ENCODE peak calls at places on chromosomes 3 and 15, in four cellular contexts. X is SK-N-SH, Z is GM12878, G is HepG2. Q is an unnamed sample.
A peak's percentile ranks its signal among the peaks of the same experiment; 100 is the strongest.

GRCh38 chr3:174125267-174125844 is 727.8 kb downstream of the NLGN1 start:
- DNase-seq in X (peak; percentile 39), Z (no peak), G (peak; percentile 2), Q (no peak)

GRCh38 chr3:138474163-138474562 is 39.7 kb downstream of the ESYT3 start:
- DNase-seq in X (no peak), Z (no peak), G (no peak), Q (no peak)

GRCh38 chr3:15892828-15893227 is 95.0 kb upstream of the ANKRD28 start:
- DNase-seq in X (no peak), Z (no peak), G (no peak), Q (no peak)

GRCh38 chr3:96813134-96813819 is 1.1 kb upstream of the EPHA6 start:
- DNase-seq in X (peak; percentile 82), Z (peak; percentile 13), G (peak; percentile 58), Q (peak; percentile 70)

GRCh38 chr3:44993471-44994205 is 17.6 kb downstream of the EXOSC7 start:
- DNase-seq in X (no peak), Z (no peak), G (peak; percentile 38), Q (no peak)

GRCh38 chr3:144055604-144056003 is 84.0 kb downstream of the DIPK2A start:
- DNase-seq in X (no peak), Z (no peak), G (no peak), Q (no peak)

GRCh38 chr3:64259646-64260045 is 34.4 kb upstream of the PRICKLE2 start:
- DNase-seq in X (no peak), Z (no peak), G (no peak), Q (no peak)

GRCh38 chr15:101710806-101711205 is 13.5 kb downstream of the TARS3 start:
- DNase-seq in X (no peak), Z (no peak), G (peak; percentile 10), Q (no peak)

GRCh38 chr15:63256433-63256884 is 20.9 kb upstream of the APH1B start:
- DNase-seq in X (no peak), Z (no peak), G (peak; percentile 33), Q (no peak)

GRCh38 chr15:96356494-96357455 is 26.3 kb downstream of the NR2F2 start:
- DNase-seq in X (peak; percentile 86), Z (peak; percentile 47), G (peak; percentile 54), Q (no peak)

GRCh38 chr3:72175305-72175858 is 390.4 kb upstream of the PROK2 start:
- DNase-seq in X (no peak), Z (no peak), G (no peak), Q (no peak)

GRCh38 chr3:111690242-111690641 is 95.1 kb upstream of the ZBED2 start:
- DNase-seq in X (no peak), Z (no peak), G (no peak), Q (no peak)

GRCh38 chr3:165254812-165255211 is 58.6 kb upstream of the SLITRK3 start:
- DNase-seq in X (peak; percentile 0), Z (no peak), G (peak; percentile 16), Q (no peak)

GRCh38 chr15:81294501-81294850 is 29.5 kb downstream of the STARD5 start:
- DNase-seq in X (no peak), Z (no peak), G (no peak), Q (no peak)

GRCh38 chr3:102206506-102207145 is 228.2 kb upstream of the ZPLD1 start:
- DNase-seq in X (no peak), Z (no peak), G (no peak), Q (no peak)

GRCh38 chr3:14248849-14249523 is 70.4 kb downstream of the LSM3 start:
- DNase-seq in X (no peak), Z (no peak), G (peak; percentile 80), Q (no peak)

GRCh38 chr3:18111702-18112311 is 313.3 kb downstream of the SATB1 start:
- DNase-seq in X (peak; percentile 52), Z (peak; percentile 31), G (peak; percentile 5), Q (no peak)

GRCh38 chr3:14424711-14425573 is 22.5 kb downstream of the SLC6A6 start:
- DNase-seq in X (no peak), Z (no peak), G (no peak), Q (no peak)

GRCh38 chr15:73165844-73166243 is 113.6 kb downstream of the NEO1 start:
- DNase-seq in X (no peak), Z (no peak), G (peak; percentile 23), Q (no peak)

GRCh38 chr3:11643212-11644087 is at the start of gene VGLL4:
- DNase-seq in X (peak; percentile 88), Z (no peak), G (peak; percentile 80), Q (peak; percentile 81)

GRCh38 chr15:86915811-86916331 is 836.2 kb downstream of the AGBL1 start:
- DNase-seq in X (peak; percentile 65), Z (no peak), G (peak; percentile 31), Q (no peak)

GRCh38 chr3:59992578-59992977 is 942.8 kb upstream of the CFAP20DC start:
- DNase-seq in X (no peak), Z (no peak), G (no peak), Q (no peak)

GRCh38 chr15:83276661-83277060 is 7.8 kb downstream of the BNC1 start:
- DNase-seq in X (no peak), Z (no peak), G (no peak), Q (no peak)

GRCh38 chr15:101022306-101022705 is 103.1 kb downstream of the LRRK1 start:
- DNase-seq in X (no peak), Z (no peak), G (no peak), Q (no peak)

GRCh38 chr3:49346797-49347251 is 7.0 kb upstream of the USP4 start:
- DNase-seq in X (no peak), Z (no peak), G (no peak), Q (no peak)

GRCh38 chr15:74365619-74366445 is 1.6 kb downstream of the CYP11A1 start:
- DNase-seq in X (no peak), Z (no peak), G (peak; percentile 25), Q (peak; percentile 83)

GRCh38 chr3:88595025-88595424 is 445.3 kb downstream of the C3orf38 start:
- DNase-seq in X (no peak), Z (no peak), G (no peak), Q (no peak)

GRCh38 chr15:75720787-75721461 is 8.3 kb upstream of the CSPG4 start:
- DNase-seq in X (peak; percentile 21), Z (no peak), G (peak; percentile 50), Q (no peak)

GRCh38 chr3:106251160-106251892 is 382.5 kb upstream of the CBLB start:
- DNase-seq in X (no peak), Z (no peak), G (no peak), Q (no peak)

GRCh38 chr15:80578206-80578595 is 116.9 kb upstream of the ABHD17C start:
- DNase-seq in X (no peak), Z (no peak), G (no peak), Q (no peak)

GRCh38 chr3:18027161-18027939 is 284.9 kb upstream of the TBC1D5 start:
- DNase-seq in X (no peak), Z (no peak), G (no peak), Q (no peak)

GRCh38 chr3:133754973-133755828 is 9.0 kb downstream of the TF start:
- DNase-seq in X (no peak), Z (no peak), G (no peak), Q (no peak)

GRCh38 chr3:34419801-34420200 is 621.4 kb downstream of the PDCD6IP start:
- DNase-seq in X (no peak), Z (no peak), G (no peak), Q (no peak)

GRCh38 chr3:17891139-17891850 is 148.9 kb upstream of the TBC1D5 start:
- DNase-seq in X (no peak), Z (no peak), G (no peak), Q (no peak)

GRCh38 chr3:43852066-43852465 is 161.3 kb downstream of the ABHD5 start:
- DNase-seq in X (no peak), Z (no peak), G (no peak), Q (no peak)

GRCh38 chr3:52704611-52705437 is 767 bp downstream of the GLT8D1 start:
- DNase-seq in X (peak; percentile 52), Z (no peak), G (peak; percentile 95), Q (no peak)
- TF ChIP-seq TCF12 in X (no peak), Z (no peak), G (peak; percentile 53), Q (no peak)

GRCh38 chr3:6392123-6392522 is 468.8 kb upstream of the GRM7 start:
- DNase-seq in X (no peak), Z (no peak), G (no peak), Q (no peak)
- TF ChIP-seq TCF12 in X (no peak), Z (no peak), G (no peak), Q (no peak)

DNA sequence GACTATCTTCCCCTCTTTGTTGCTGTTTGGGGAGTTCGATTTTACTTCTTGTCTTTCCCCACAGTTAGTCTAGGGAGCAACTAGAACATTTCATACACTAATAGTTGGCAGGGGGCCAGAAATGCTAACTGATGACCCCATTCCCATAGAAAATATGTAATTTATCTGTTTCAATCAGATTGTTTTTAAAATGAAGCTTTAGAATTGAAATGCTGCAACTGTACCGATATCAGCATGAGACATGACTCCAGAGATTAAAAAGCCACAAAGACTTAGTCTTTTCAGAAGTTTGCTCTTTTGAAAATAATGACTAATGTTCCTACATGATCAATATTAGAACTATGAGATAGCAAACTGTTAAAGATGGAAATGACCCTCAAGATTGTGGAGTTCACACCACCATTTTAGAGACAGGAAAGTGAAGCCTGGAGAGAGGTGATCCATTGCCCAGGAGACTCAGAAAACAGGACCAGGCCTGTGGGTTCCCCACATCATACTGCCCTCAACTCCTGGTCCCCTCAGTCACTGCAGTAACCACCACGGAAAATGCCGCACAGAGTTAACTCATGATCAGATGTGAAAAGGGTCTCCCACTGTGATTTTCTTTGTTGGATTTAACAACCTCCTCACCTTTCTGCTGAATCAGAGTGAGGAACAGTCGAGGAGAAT is 130.3 kb downstream of the CHDH start:
- DNase-seq in X (no peak), Z (no peak), G (no peak), Q (no peak)
- TF ChIP-seq TCF12 in X (no peak), Z (no peak), G (no peak), Q (no peak)

GRCh38 chr15:39285663-39286062 is 295.2 kb upstream of the THBS1 start:
- DNase-seq in X (no peak), Z (no peak), G (no peak), Q (no peak)

GRCh38 chr15:39286706-39287105 is 294.2 kb upstream of the THBS1 start:
- DNase-seq in X (no peak), Z (no peak), G (no peak), Q (no peak)

GRCh38 chr15:39285066-39285465 is 295.8 kb upstream of the THBS1 start:
- DNase-seq in X (no peak), Z (no peak), G (no peak), Q (no peak)

GRCh38 chr15:39291036-39291435 is 289.8 kb upstream of the THBS1 start:
- DNase-seq in X (no peak), Z (no peak), G (no peak), Q (no peak)

DNA sequence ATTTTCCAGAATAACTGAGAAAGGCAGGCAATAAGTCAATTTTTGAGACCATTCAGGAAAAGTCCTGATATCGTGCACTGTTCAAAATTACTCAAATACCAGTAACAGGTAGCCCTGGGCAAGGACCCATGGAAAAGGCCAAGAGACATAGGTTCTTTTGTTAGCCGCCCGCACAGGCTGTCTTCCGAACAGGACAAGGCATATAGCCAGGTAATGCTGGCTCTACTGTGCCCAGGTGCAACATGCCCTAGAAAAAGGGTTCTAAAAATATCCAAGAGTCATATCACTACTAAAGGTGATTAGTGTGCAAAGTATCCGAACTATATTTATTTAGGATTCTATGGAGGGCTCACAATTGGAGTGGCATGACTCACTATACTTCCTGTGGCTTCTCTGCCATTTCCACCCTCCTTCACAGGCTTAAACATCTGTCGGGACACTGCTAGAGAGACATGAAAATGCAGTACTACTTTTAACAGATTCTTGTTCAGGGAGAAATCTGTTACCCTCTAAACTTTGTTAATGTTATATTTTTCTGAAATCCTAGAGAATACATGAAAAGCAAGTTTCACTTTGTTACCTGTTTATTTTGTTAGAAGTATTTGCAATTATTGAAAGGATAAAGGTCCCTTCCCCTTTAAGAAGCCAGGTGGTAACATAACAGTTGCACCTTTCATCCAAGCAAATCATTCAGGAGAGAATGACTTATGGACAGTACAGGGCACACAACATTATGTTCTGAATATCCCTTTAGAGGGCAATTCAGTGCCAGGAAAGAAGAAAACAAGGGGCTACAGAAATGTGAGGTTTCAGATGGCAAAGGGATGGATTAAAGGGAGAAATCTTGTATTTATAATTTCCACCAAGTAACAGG is 293.3 kb upstream of the THBS1 start:
- DNase-seq in X (no peak), Z (no peak), G (no peak), Q (no peak)
- TF ChIP-seq TCF12 in X (peak; percentile 72), Z (no peak), G (no peak), Q (no peak)

Q was measured in H1.